ENCODE peak calls at places on chromosomes 1 and 21, in four cellular contexts. S is left ventricle myocardium inferior, K is HL-60, Y is AG04450. M is an unnamed sample.
A peak's percentile ranks its signal among the peaks of the same experiment; 100 is the strongest.

GRCh38 chr1:170881268-170882265 is 53.8 kb upstream of the MROH9 start:
- DNase-seq in S (no peak), K (no peak), Y (no peak), M (peak; percentile 24)

GRCh38 chr1:66571789-66572188 is 37.8 kb downstream of the SGIP1 start:
- DNase-seq in S (no peak), K (no peak), Y (no peak), M (no peak)

GRCh38 chr1:12587981-12588620 is 29.9 kb downstream of the DHRS3 start:
- DNase-seq in S (no peak), K (no peak), Y (no peak), M (no peak)

GRCh38 chr1:36342426-36343185 is 19.2 kb upstream of the EVA1B start:
- DNase-seq in S (no peak), K (peak; percentile 57), Y (no peak), M (no peak)

GRCh38 chr1:70764747-70765146 is 282.9 kb downstream of the PTGER3 start:
- DNase-seq in S (no peak), K (no peak), Y (no peak), M (no peak)

GRCh38 chr1:101244842-101245574 is 8.2 kb downstream of the S1PR1 start:
- DNase-seq in S (no peak), K (no peak), Y (no peak), M (no peak)

GRCh38 chr1:87052400-87052799 is 138.0 kb downstream of the HS2ST1 start:
- DNase-seq in S (no peak), K (no peak), Y (no peak), M (no peak)

GRCh38 chr1:39635871-39636210 is 3.6 kb downstream of the HEYL start:
- DNase-seq in S (no peak), K (no peak), Y (no peak), M (no peak)

GRCh38 chr1:119987689-119988088 is 81.8 kb downstream of the NOTCH2 start:
- DNase-seq in S (no peak), K (no peak), Y (no peak), M (no peak)

GRCh38 chr1:232226197-232226681 is 403.7 kb downstream of the SIPA1L2 start:
- DNase-seq in S (no peak), K (no peak), Y (peak; percentile 20), M (peak; percentile 65)

GRCh38 chr1:204445860-204446412 is 34.3 kb upstream of the PPP1R15B start:
- DNase-seq in S (no peak), K (peak; percentile 58), Y (no peak), M (no peak)

GRCh38 chr1:47819503-47819888 is 177.7 kb downstream of the TRABD2B start:
- DNase-seq in S (no peak), K (no peak), Y (no peak), M (no peak)

GRCh38 chr1:26697441-26697977 is 1.7 kb downstream of the ARID1A start:
- DNase-seq in S (no peak), K (no peak), Y (no peak), M (no peak)

GRCh38 chr1:87805661-87806376 is 477.1 kb downstream of the LMO4 start:
- DNase-seq in S (no peak), K (no peak), Y (peak; percentile 50), M (peak; percentile 81)

GRCh38 chr1:70475023-70475422 is 64.0 kb downstream of the CTH start:
- DNase-seq in S (no peak), K (no peak), Y (no peak), M (no peak)

GRCh38 chr1:228149341-228150020 is at the start of gene GJC2:
- DNase-seq in S (peak; percentile 65), K (no peak), Y (no peak), M (no peak)

GRCh38 chr1:24427469-24427862 is 11.9 kb downstream of the NIPAL3 start:
- DNase-seq in S (no peak), K (no peak), Y (no peak), M (no peak)

GRCh38 chr1:170356585-170356984 is 175.4 kb upstream of the GORAB start:
- DNase-seq in S (no peak), K (no peak), Y (no peak), M (no peak)

GRCh38 chr1:159869173-159869572 is 6.7 kb upstream of the VSIG8 start:
- DNase-seq in S (no peak), K (no peak), Y (no peak), M (no peak)

GRCh38 chr1:44594871-44595735 is 79.2 kb downstream of the TMEM53 start:
- DNase-seq in S (peak; percentile 77), K (peak; percentile 68), Y (no peak), M (no peak)

GRCh38 chr21:41958886-41959563 is 5.2 kb upstream of the C2CD2 start:
- DNase-seq in S (no peak), K (no peak), Y (no peak), M (no peak)

GRCh38 chr1:43366179-43366578 is 1.6 kb downstream of the ELOVL1 start:
- DNase-seq in S (peak; percentile 18), K (no peak), Y (no peak), M (no peak)

GRCh38 chr21:36323032-36323431 is 3.0 kb downstream of the MORC3 start:
- DNase-seq in S (no peak), K (peak; percentile 55), Y (no peak), M (no peak)

GRCh38 chr21:36321325-36322082 is 1.5 kb downstream of the MORC3 start:
- DNase-seq in S (no peak), K (peak; percentile 49), Y (no peak), M (no peak)

GRCh38 chr21:36320421-36321324 is 676 bp downstream of the MORC3 start:
- DNase-seq in S (peak; percentile 25), K (peak; percentile 52), Y (peak; percentile 21), M (no peak)

GRCh38 chr21:36319767-36320420 is at the start of gene MORC3:
- DNase-seq in S (peak; percentile 98), K (peak; percentile 98), Y (peak; percentile 99), M (peak; percentile 98)

GRCh38 chr21:36322083-36322424 is 2.1 kb downstream of the MORC3 start:
- DNase-seq in S (no peak), K (no peak), Y (no peak), M (no peak)
- H3K4me3 ChIP-seq in S (peak overlapping the region; percentile 86), K (peak overlapping the region; percentile 56), Y (peak overlapping the region; percentile 80), M (peak overlapping the region; percentile 82)

GRCh38 chr1:234927312-234927967 is 201.2 kb downstream of the TOMM20 start:
- DNase-seq in S (no peak), K (no peak), Y (no peak), M (no peak)
- H3K4me3 ChIP-seq in S (peak overlapping the region; percentile 39), K (no peak overlapping the region), Y (no peak overlapping the region), M (no peak overlapping the region)

DNA sequence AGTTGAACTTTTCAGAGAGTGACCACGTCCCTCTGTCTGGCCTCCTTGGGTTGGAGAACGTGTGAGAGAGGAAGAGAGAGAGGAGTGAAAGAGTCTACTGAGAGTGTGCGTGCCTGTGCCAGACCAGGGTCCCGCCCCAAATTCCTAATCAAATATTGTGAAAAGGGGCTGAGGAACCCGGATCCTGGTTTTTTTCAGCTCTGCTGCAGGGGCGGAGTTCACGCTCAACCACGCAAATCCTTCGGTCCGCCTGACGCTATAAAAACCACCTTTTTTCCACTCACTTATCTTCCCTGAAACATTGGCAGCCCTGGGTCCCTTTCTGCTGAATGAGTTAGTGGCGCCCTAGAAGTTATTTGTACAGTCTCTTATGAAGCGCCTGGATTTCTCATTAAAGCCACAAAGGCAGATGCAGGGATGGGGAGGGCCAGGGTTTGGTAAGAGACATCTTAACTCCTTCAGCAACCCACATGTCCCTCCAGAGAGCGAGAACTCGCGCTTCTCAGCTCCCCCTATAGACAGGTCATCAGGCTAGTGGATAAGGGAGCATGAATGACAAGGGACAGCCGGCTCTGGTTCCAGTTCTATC is at the start of gene FMOD:
- DNase-seq in S (peak; percentile 29), K (no peak), Y (no peak), M (no peak)
- H3K4me3 ChIP-seq in S (peak within 1 kb of the TSS; percentile 51), K (no peak within 1 kb of the TSS), Y (no peak within 1 kb of the TSS), M (no peak within 1 kb of the TSS)

GRCh38 chr1:193458628-193459027 is 272.2 kb upstream of the B3GALT2 start:
- DNase-seq in S (no peak), K (no peak), Y (no peak), M (no peak)
- H3K4me3 ChIP-seq in S (no peak overlapping the region), K (no peak overlapping the region), Y (no peak overlapping the region), M (no peak overlapping the region)